ENCODE peak calls at places on chromosomes 1 and 21, in five cellular contexts. V is thoracic aorta, L is endodermal cell, N is bronchial epithelial cell, S is HEK293T. E is an unnamed sample.

GRCh38 chr1:219587817-219588561 is 24.9 kb downstream of the ZC3H11B start:
- DNase-seq in S (no peak), N (peak), V (no peak), L (no peak), E (peak)

GRCh38 chr1:172531412-172531811 is 1.5 kb upstream of the SUCO start:
- DNase-seq in S (no peak), V (no peak), L (no peak), N (no peak), E (no peak)

GRCh38 chr1:113860891-113861290 is 10.6 kb downstream of the PTPN22 start:
- DNase-seq in V (no peak), N (peak), S (no peak), L (no peak), E (no peak)

GRCh38 chr1:215797859-215798258 is 230.8 kb downstream of the KCTD3 start:
- DNase-seq in N (no peak), L (no peak), S (no peak), V (no peak), E (no peak)

GRCh38 chr1:17306921-17307320 is 1.1 kb upstream of the PADI4 start:
- DNase-seq in S (no peak), N (no peak), V (no peak), L (no peak), E (no peak)

GRCh38 chr21:26107439-26107838 is 63.1 kb downstream of the APP start:
- DNase-seq in V (no peak), L (no peak), N (no peak), S (no peak), E (no peak)

GRCh38 chr1:11383553-11384169 is 95.3 kb upstream of the DISP3 start:
- DNase-seq in N (peak), L (no peak), V (no peak), S (no peak), E (no peak)

GRCh38 chr1:171663854-171664550 is 11.5 kb upstream of the MYOC start:
- DNase-seq in N (no peak), S (no peak), L (peak), V (no peak), E (no peak)

GRCh38 chr1:36136535-36136934 is 11.5 kb upstream of the COL8A2 start:
- DNase-seq in L (no peak), V (peak), S (no peak), N (peak), E (no peak)

GRCh38 chr1:64471218-64471719 is 1.3 kb downstream of the CACHD1 start:
- DNase-seq in N (peak), S (peak), V (no peak), L (peak), E (peak)

GRCh38 chr21:41680444-41681335 is 86.2 kb downstream of the RIPK4 start:
- DNase-seq in N (no peak), V (no peak), S (no peak), L (peak), E (no peak)

GRCh38 chr21:33825419-33825818 is 90.2 kb downstream of the ATP5PO start:
- DNase-seq in L (no peak), N (no peak), V (no peak), S (no peak), E (no peak)

GRCh38 chr1:68228833-68229232 is 3.5 kb downstream of the WLS start:
- DNase-seq in N (no peak), V (no peak), S (no peak), L (no peak), E (no peak)

GRCh38 chr1:27392096-27392777 is at the start of gene GPR3:
- DNase-seq in S (peak), L (peak), V (peak), N (peak), E (peak)

GRCh38 chr1:46166521-46167462 is 8.1 kb upstream of the TSPAN1 start:
- DNase-seq in L (peak), N (no peak), V (no peak), S (no peak), E (no peak)

GRCh38 chr1:236292425-236292824 is 10.7 kb upstream of the ERO1B start:
- DNase-seq in L (no peak), V (no peak), S (no peak), N (no peak), E (no peak)

GRCh38 chr1:201020647-201021332 is 2.7 kb downstream of the KIF21B start:
- DNase-seq in S (peak), L (peak), N (peak), V (no peak), E (peak)

GRCh38 chr21:44758781-44759627 is 42.6 kb downstream of the UBE2G2 start:
- DNase-seq in N (no peak), S (no peak), V (no peak), L (peak), E (peak)

GRCh38 chr1:65650682-65651081 is 142.0 kb upstream of the PDE4B start:
- DNase-seq in L (no peak), N (no peak), S (no peak), V (no peak), E (no peak)

GRCh38 chr1:204377800-204378608 is 18.3 kb upstream of the PLEKHA6 start:
- DNase-seq in N (peak), L (peak), V (no peak), S (peak), E (peak)

GRCh38 chr1:203569490-203570318 is 56.9 kb upstream of the ATP2B4 start:
- DNase-seq in S (no peak), N (no peak), V (no peak), L (peak), E (no peak)

GRCh38 chr1:94961582-94961981 is 34.7 kb upstream of the CNN3 start:
- DNase-seq in S (no peak), N (no peak), V (no peak), L (no peak), E (no peak)

GRCh38 chr1:6491480-6491962 is at the start of gene PLEKHG5:
- DNase-seq in S (no peak), V (no peak), N (peak), L (peak), E (peak)

E was measured in islet precursor cell.